ENCODE peak calls at places on chromosomes 16 and 17, in eight cellular contexts. V is GM04504, D is D721Med, R is RCC 7860, B is A549, M is PC-3, Y is amniotic stem cell, S is posterior cingulate gyrus. P is an unnamed sample.

GRCh38 chr17:66793810-66794209 is 41.1 kb upstream of the CACNG5 start:
- DNase-seq in R (no peak), D (no peak), Y (no peak), M (no peak), S (no peak), V (no peak), B (no peak), P (no peak)

GRCh38 chr16:72963921-72964320 is 84.0 kb downstream of the ZFHX3 start:
- DNase-seq in R (no peak), M (no peak), V (no peak), S (no peak), D (no peak), B (no peak), Y (peak; percentile 40), P (no peak)

GRCh38 chr16:14400285-14400977 is 229.6 kb downstream of the PARN start:
- DNase-seq in B (no peak), V (no peak), Y (no peak), M (no peak), D (no peak), S (no peak), R (no peak), P (no peak)

GRCh38 chr16:50530277-50531236 is 17.6 kb upstream of the NKD1 start:
- DNase-seq in V (no peak), D (no peak), R (no peak), S (no peak), B (no peak), Y (no peak), M (peak; percentile 8), P (no peak)

GRCh38 chr17:79388556-79389295 is 222.1 kb downstream of the RBFOX3 start:
- DNase-seq in Y (no peak), M (peak; percentile 74), V (no peak), D (peak; percentile 99), B (peak; percentile 66), S (peak; percentile 88), R (peak; percentile 25), P (peak; percentile 19)

GRCh38 chr17:35376245-35376644 is 2.8 kb upstream of the SLFN11 start:
- DNase-seq in D (no peak), Y (no peak), R (peak; percentile 15), S (no peak), B (no peak), M (peak; percentile 3), V (no peak), P (no peak)

GRCh38 chr17:82956726-82957468 is 117.1 kb upstream of the ZNF750 start:
- DNase-seq in D (no peak), R (no peak), B (no peak), Y (no peak), M (no peak), V (no peak), S (peak; percentile 71), P (no peak)

GRCh38 chr16:49620868-49621239 is 235.1 kb downstream of the ZNF423 start:
- DNase-seq in D (no peak), R (no peak), Y (no peak), B (no peak), V (no peak), S (no peak), M (no peak), P (no peak)

GRCh38 chr17:882827-883585 is 96.6 kb downstream of the NXN start:
- DNase-seq in S (no peak), R (no peak), M (no peak), B (no peak), D (no peak), V (no peak), Y (no peak), P (peak; percentile 93)

GRCh38 chr17:7011942-7012254 is 526 bp upstream of the RNASEK start:
- DNase-seq in M (no peak), Y (no peak), S (no peak), V (no peak), B (no peak), R (no peak), D (no peak), P (no peak)

GRCh38 chr16:67951485-67951884 is 7.6 kb upstream of the LCAT start:
- DNase-seq in R (no peak), D (no peak), Y (no peak), V (no peak), B (no peak), S (peak; percentile 95), M (no peak), P (no peak)

GRCh38 chr17:42843358-42843934 is 934 bp upstream of the AOC2 start:
- DNase-seq in B (peak; percentile 82), V (no peak), D (peak; percentile 72), M (peak; percentile 63), Y (peak; percentile 4), R (peak; percentile 41), S (no peak), P (peak; percentile 76)

GRCh38 chr16:66030036-66030435 is 336.5 kb upstream of the CDH5 start:
- DNase-seq in B (no peak), R (no peak), Y (no peak), V (no peak), D (no peak), M (no peak), S (no peak), P (no peak)

GRCh38 chr17:30922235-30922993 is 669 bp downstream of the ADAP2 start:
- DNase-seq in B (no peak), S (no peak), D (no peak), R (no peak), V (no peak), Y (no peak), M (no peak), P (no peak)

GRCh38 chr16:2016407-2016922 is 3.1 kb upstream of the NPW start:
- DNase-seq in M (no peak), D (no peak), V (no peak), B (no peak), S (no peak), R (no peak), Y (no peak), P (no peak)

GRCh38 chr16:86393907-86394626 is 116.3 kb upstream of the FOXF1 start:
- DNase-seq in D (no peak), S (no peak), M (no peak), Y (no peak), R (no peak), B (no peak), V (no peak), P (no peak)

GRCh38 chr16:52631711-52632110 is 84.8 kb upstream of the TOX3 start:
- DNase-seq in V (no peak), R (no peak), D (no peak), S (no peak), M (no peak), B (no peak), Y (no peak), P (no peak)

GRCh38 chr17:2929881-2930533 is 133.4 kb downstream of the OR1D5 start:
- DNase-seq in B (peak; percentile 71), D (peak; percentile 84), Y (no peak), V (no peak), R (no peak), S (no peak), M (peak; percentile 57), P (peak; percentile 26)

GRCh38 chr16:13181432-13181831 is 280.0 kb downstream of the SHISA9 start:
- DNase-seq in Y (no peak), D (no peak), B (no peak), V (no peak), M (no peak), R (no peak), S (no peak), P (no peak)

GRCh38 chr16:11977206-11978041 is 890 bp downstream of the SNX29 start:
- DNase-seq in D (no peak), R (peak; percentile 45), S (no peak), V (peak; percentile 73), B (peak; percentile 51), M (peak; percentile 71), Y (peak; percentile 66), P (peak; percentile 89)

GRCh38 chr17:83200746-83201145 is 121.3 kb downstream of the METRNL start:
- DNase-seq in Y (no peak), R (no peak), B (no peak), M (no peak), D (no peak), S (peak; percentile 42), V (no peak), P (no peak)

GRCh38 chr17:55699178-55699865 is 23.3 kb downstream of the TMEM100 start:
- DNase-seq in D (no peak), S (no peak), Y (no peak), R (no peak), M (peak; percentile 24), V (no peak), B (no peak), P (no peak)

P was measured in fibroblast of villous mesenchyme.